ENCODE peak calls at places on chromosomes 12 and 14, in ten cellular contexts. F is CD8-positive, alpha-beta T cell; H is body of pancreas; I is mucosa of descending colon; P is psoas muscle; N is CD4-positive, CD25-positive, alpha-beta regulatory T cell; M is dorsolateral prefrontal cortex; X is kidney epithelial cell; D is mesendoderm; L is tibial artery. R is an unnamed sample.

GRCh38 chr12:6307521-6307920 is 3.0 kb upstream of the PLEKHG6 start:
- DNase-seq in X (no peak), H (no peak), L (no peak), D (no peak), F (no peak), M (no peak), P (no peak), I (no peak), N (no peak), R (no peak)

GRCh38 chr14:99541677-99542470 is 60.7 kb downstream of the CCNK start:
- DNase-seq in X (no peak), H (no peak), P (no peak), F (no peak), M (no peak), N (no peak), I (no peak), D (no peak), L (no peak), R (no peak)

GRCh38 chr14:81571437-81571836 is 37.8 kb upstream of the SEL1L start:
- DNase-seq in X (no peak), N (no peak), I (no peak), D (no peak), P (no peak), F (no peak), L (no peak), H (no peak), M (no peak), R (no peak)

GRCh38 chr12:591571-592505 is 71.4 kb downstream of the NINJ2 start:
- DNase-seq in F (no peak), N (no peak), H (peak; percentile 84), D (no peak), M (no peak), P (peak; percentile 87), L (no peak), X (no peak), I (no peak), R (no peak)

GRCh38 chr14:91402278-91403068 is 15.1 kb downstream of the CCDC88C start:
- DNase-seq in I (peak; percentile 91), D (no peak), P (no peak), L (no peak), M (no peak), N (no peak), H (peak; percentile 84), X (no peak), F (no peak), R (peak; percentile 70)

GRCh38 chr12:20523658-20524057 is 155.3 kb downstream of the PDE3A start:
- DNase-seq in N (no peak), F (no peak), I (no peak), H (no peak), M (no peak), P (no peak), L (no peak), D (no peak), X (no peak), R (no peak)

GRCh38 chr14:70934502-70935134 is 27.4 kb downstream of the PCNX1 start:
- DNase-seq in X (no peak), P (no peak), N (no peak), L (no peak), H (no peak), M (no peak), I (no peak), F (no peak), D (no peak), R (no peak)

GRCh38 chr14:102421366-102422057 is 58.8 kb downstream of the TECPR2 start:
- DNase-seq in X (no peak), H (no peak), I (no peak), P (no peak), L (no peak), N (no peak), D (no peak), F (no peak), M (no peak), R (no peak)

GRCh38 chr12:121626087-121626852 is at the start of gene ORAI1:
- DNase-seq in M (peak; percentile 92), P (peak; percentile 98), D (peak; percentile 97), I (peak; percentile 99), L (peak; percentile 96), H (peak; percentile 97), X (peak; percentile 59), N (peak; percentile 93), F (peak; percentile 96), R (peak; percentile 95)

GRCh38 chr14:60878536-60878935 is 102.3 kb downstream of the TRMT5 start:
- DNase-seq in H (no peak), M (no peak), X (no peak), P (no peak), D (no peak), I (no peak), L (no peak), N (no peak), F (no peak), R (no peak)

GRCh38 chr14:105279642-105280361 is 21.0 kb downstream of the BRF1 start:
- DNase-seq in L (no peak), I (no peak), M (no peak), N (no peak), F (no peak), X (no peak), P (no peak), H (no peak), D (no peak), R (no peak)

GRCh38 chr14:35339761-35340406 is 47.7 kb downstream of the PSMA6 start:
- DNase-seq in M (no peak), X (no peak), L (no peak), N (no peak), D (no peak), P (peak; percentile 66), F (no peak), I (no peak), H (no peak), R (no peak)

GRCh38 chr14:93369393-93370266 is 22.6 kb downstream of the COX8C start:
- DNase-seq in L (no peak), X (peak; percentile 5), M (no peak), H (no peak), F (no peak), I (peak; percentile 22), N (no peak), D (no peak), P (no peak), R (no peak)
- H3K4me3 ChIP-seq in L (no peak overlapping the region), X (no peak overlapping the region), M (no peak overlapping the region), H (no peak overlapping the region), F (no peak overlapping the region), I (no peak overlapping the region), N (no peak overlapping the region), D (no peak overlapping the region), P (no peak overlapping the region), R (no peak overlapping the region)

DNA sequence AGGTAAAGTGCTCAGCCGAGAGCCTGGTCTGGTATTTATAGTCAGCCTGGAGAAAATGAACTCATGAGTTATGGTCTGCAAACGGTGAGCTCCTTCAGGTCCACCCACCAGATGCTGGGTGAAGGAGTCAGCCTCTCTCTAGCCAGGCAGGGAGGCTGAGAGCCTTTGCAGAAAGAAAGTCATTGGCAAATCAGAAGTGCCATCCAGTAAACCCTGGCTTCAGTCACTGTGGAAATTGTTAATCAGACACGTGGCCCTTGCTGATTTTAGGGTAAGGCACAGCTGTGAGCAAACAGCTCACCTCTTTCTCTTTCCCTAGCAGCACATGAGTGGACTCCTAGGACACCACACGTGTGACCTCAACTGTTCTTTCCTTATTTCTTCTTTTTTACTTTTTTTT is 44.9 kb downstream of the CHST11 start:
- DNase-seq in H (peak; percentile 24), F (no peak), I (no peak), N (no peak), D (no peak), L (no peak), P (no peak), X (no peak), M (no peak), R (no peak)
- H3K4me3 ChIP-seq in H (no peak overlapping the region), F (no peak overlapping the region), I (no peak overlapping the region), N (peak overlapping the region; percentile 9), D (no peak overlapping the region), L (no peak overlapping the region), P (no peak overlapping the region), X (no peak overlapping the region), M (no peak overlapping the region), R (no peak overlapping the region)

GRCh38 chr12:57764662-57765002 is 2.2 kb downstream of the CYP27B1 start:
- DNase-seq in N (no peak), D (no peak), H (peak; percentile 84), X (no peak), I (peak; percentile 54), L (no peak), M (no peak), P (no peak), F (no peak), R (no peak)
- H3K4me3 ChIP-seq in N (peak overlapping the region; percentile 55), D (peak overlapping the region; percentile 10), H (no peak overlapping the region), X (peak overlapping the region; percentile 29), I (no peak overlapping the region), L (peak overlapping the region; percentile 50), M (peak overlapping the region; percentile 13), P (peak overlapping the region; percentile 51), F (peak overlapping the region; percentile 81), R (peak overlapping the region; percentile 4)

GRCh38 chr12:42481368-42481767 is 108.2 kb downstream of the PRICKLE1 start:
- DNase-seq in P (no peak), N (no peak), L (no peak), M (no peak), I (no peak), F (no peak), X (no peak), H (no peak), D (peak; percentile 72), R (no peak)

GRCh38 chr12:42483534-42483857 is 106.0 kb downstream of the PRICKLE1 start:
- DNase-seq in M (no peak), X (no peak), P (no peak), I (peak; percentile 19), N (no peak), H (no peak), L (no peak), F (no peak), D (no peak), R (no peak)

GRCh38 chr12:42482820-42483533 is 106.6 kb downstream of the PRICKLE1 start:
- DNase-seq in X (no peak), N (no peak), I (peak; percentile 71), P (peak; percentile 81), F (no peak), H (peak; percentile 65), M (peak; percentile 42), D (peak; percentile 82), L (peak; percentile 56), R (peak; percentile 62)

GRCh38 chr12:42484996-42485395 is 104.5 kb downstream of the PRICKLE1 start:
- DNase-seq in L (no peak), I (no peak), D (no peak), H (no peak), N (no peak), X (no peak), M (no peak), F (no peak), P (no peak), R (no peak)

GRCh38 chr12:42482086-42482819 is 107.3 kb downstream of the PRICKLE1 start:
- DNase-seq in P (peak; percentile 53), H (peak; percentile 73), M (no peak), N (no peak), X (no peak), L (peak; percentile 32), F (no peak), I (peak; percentile 19), D (no peak), R (peak; percentile 80)
- H3K4me3 ChIP-seq in P (peak overlapping the region; percentile 91), H (peak overlapping the region; percentile 40), M (peak overlapping the region; percentile 68), N (peak overlapping the region; percentile 19), X (peak overlapping the region; percentile 51), L (peak overlapping the region; percentile 82), F (peak overlapping the region; percentile 59), I (no peak overlapping the region), D (peak overlapping the region; percentile 17), R (peak overlapping the region; percentile 77)